ENCODE peak calls at places on chromosomes 3 and 15, in ten cellular contexts. One of them, this sample, is unnamed.

GRCh38 chr3:101602731-101603130 is 28.8 kb downstream of the PCNP start:
- DNase-seq in AG04450: no peak
- DNase-seq in CD8-positive, alpha-beta T cell: no peak
- DNase-seq in left lung: no peak
- DNase-seq in ovary: no peak
- DNase-seq in neural crest cell: no peak
- DNase-seq in body of pancreas: no peak
- DNase-seq in K562: no peak
- DNase-seq in psoas muscle: no peak
- DNase-seq in bronchial epithelial cell: no peak
- DNase-seq in this sample: no peak

GRCh38 chr3:155869664-155870063 is 786 bp upstream of the GMPS start:
- DNase-seq in ovary: no peak
- DNase-seq in psoas muscle: no peak
- DNase-seq in CD8-positive, alpha-beta T cell: no peak
- DNase-seq in AG04450: no peak
- DNase-seq in neural crest cell: no peak
- DNase-seq in left lung: no peak
- DNase-seq in body of pancreas: no peak
- DNase-seq in bronchial epithelial cell: no peak
- DNase-seq in K562: no peak
- DNase-seq in this sample: no peak

GRCh38 chr3:129409541-129409940 is 18.9 kb downstream of the EFCAB12 start:
- DNase-seq in body of pancreas: peak
- DNase-seq in CD8-positive, alpha-beta T cell: no peak
- DNase-seq in psoas muscle: no peak
- DNase-seq in ovary: peak
- DNase-seq in left lung: no peak
- DNase-seq in K562: no peak
- DNase-seq in AG04450: peak
- DNase-seq in bronchial epithelial cell: no peak
- DNase-seq in neural crest cell: no peak
- DNase-seq in this sample: no peak

GRCh38 chr3:178385280-178385952 is 150.8 kb upstream of the KCNMB2 start:
- DNase-seq in K562: peak
- DNase-seq in ovary: peak
- DNase-seq in AG04450: no peak
- DNase-seq in psoas muscle: no peak
- DNase-seq in CD8-positive, alpha-beta T cell: peak
- DNase-seq in neural crest cell: peak
- DNase-seq in body of pancreas: peak
- DNase-seq in bronchial epithelial cell: peak
- DNase-seq in left lung: no peak
- DNase-seq in this sample: no peak

GRCh38 chr3:123165163-123165562 is 36.6 kb upstream of the SEC22A start:
- DNase-seq in left lung: no peak
- DNase-seq in body of pancreas: no peak
- DNase-seq in psoas muscle: no peak
- DNase-seq in bronchial epithelial cell: no peak
- DNase-seq in neural crest cell: no peak
- DNase-seq in CD8-positive, alpha-beta T cell: no peak
- DNase-seq in AG04450: no peak
- DNase-seq in ovary: no peak
- DNase-seq in K562: no peak
- DNase-seq in this sample: no peak

GRCh38 chr3:108287146-108287545 is 9.2 kb upstream of the HHLA2 start:
- DNase-seq in body of pancreas: no peak
- DNase-seq in CD8-positive, alpha-beta T cell: no peak
- DNase-seq in K562: no peak
- DNase-seq in psoas muscle: no peak
- DNase-seq in bronchial epithelial cell: no peak
- DNase-seq in ovary: no peak
- DNase-seq in neural crest cell: no peak
- DNase-seq in AG04450: no peak
- DNase-seq in left lung: no peak
- DNase-seq in this sample: no peak

GRCh38 chr15:101138913-101139880 is 112.7 kb downstream of the CHSY1 start:
- DNase-seq in CD8-positive, alpha-beta T cell: no peak
- DNase-seq in psoas muscle: no peak
- DNase-seq in body of pancreas: no peak
- DNase-seq in bronchial epithelial cell: no peak
- DNase-seq in left lung: no peak
- DNase-seq in K562: no peak
- DNase-seq in ovary: no peak
- DNase-seq in AG04450: no peak
- DNase-seq in neural crest cell: no peak
- DNase-seq in this sample: peak

GRCh38 chr3:127822166-127822835 is at the start of gene MGLL:
- DNase-seq in ovary: no peak
- DNase-seq in left lung: no peak
- DNase-seq in CD8-positive, alpha-beta T cell: no peak
- DNase-seq in body of pancreas: no peak
- DNase-seq in AG04450: no peak
- DNase-seq in bronchial epithelial cell: peak
- DNase-seq in K562: no peak
- DNase-seq in psoas muscle: peak
- DNase-seq in neural crest cell: peak
- DNase-seq in this sample: peak

GRCh38 chr3:39383190-39383912 is at the start of gene SLC25A38:
- DNase-seq in neural crest cell: peak
- DNase-seq in K562: peak
- DNase-seq in left lung: peak
- DNase-seq in bronchial epithelial cell: peak
- DNase-seq in body of pancreas: peak
- DNase-seq in ovary: peak
- DNase-seq in AG04450: peak
- DNase-seq in CD8-positive, alpha-beta T cell: peak
- DNase-seq in psoas muscle: peak
- DNase-seq in this sample: peak

GRCh38 chr3:134675726-134676252 is 25.0 kb upstream of the KY start:
- DNase-seq in psoas muscle: no peak
- DNase-seq in ovary: no peak
- DNase-seq in body of pancreas: no peak
- DNase-seq in bronchial epithelial cell: peak
- DNase-seq in neural crest cell: no peak
- DNase-seq in AG04450: no peak
- DNase-seq in K562: no peak
- DNase-seq in left lung: no peak
- DNase-seq in CD8-positive, alpha-beta T cell: no peak
- DNase-seq in this sample: no peak

GRCh38 chr3:126345641-126346460 is 11.4 kb downstream of the KLF15 start:
- DNase-seq in K562: no peak
- DNase-seq in CD8-positive, alpha-beta T cell: no peak
- DNase-seq in neural crest cell: no peak
- DNase-seq in psoas muscle: no peak
- DNase-seq in AG04450: no peak
- DNase-seq in body of pancreas: no peak
- DNase-seq in ovary: peak
- DNase-seq in left lung: peak
- DNase-seq in bronchial epithelial cell: no peak
- DNase-seq in this sample: peak

GRCh38 chr3:114506622-114507300 is 212.9 kb downstream of the TIGIT start:
- DNase-seq in left lung: no peak
- DNase-seq in AG04450: no peak
- DNase-seq in neural crest cell: no peak
- DNase-seq in body of pancreas: no peak
- DNase-seq in K562: no peak
- DNase-seq in psoas muscle: no peak
- DNase-seq in bronchial epithelial cell: no peak
- DNase-seq in ovary: no peak
- DNase-seq in CD8-positive, alpha-beta T cell: no peak
- DNase-seq in this sample: no peak

DNA sequence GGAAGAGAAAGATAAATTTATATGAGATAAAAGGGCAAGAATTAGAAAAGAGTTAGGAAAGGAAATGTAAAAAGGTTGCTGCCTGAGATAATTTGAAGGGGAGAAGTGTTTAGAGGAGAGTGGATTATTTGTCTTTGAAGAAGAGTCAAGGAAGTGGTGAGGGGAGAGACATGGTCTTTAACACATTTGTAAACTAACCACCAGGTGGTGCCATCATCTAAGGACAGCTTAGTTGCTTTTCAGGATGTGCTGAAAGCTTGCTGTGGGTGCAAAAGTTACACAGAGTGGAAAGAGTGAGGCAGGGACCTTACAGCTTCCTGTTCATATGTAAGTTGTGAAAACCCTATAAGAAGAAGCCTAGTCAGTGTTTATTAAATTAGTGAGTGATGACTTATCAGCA is 114.1 kb upstream of the DNAJC19 start:
- DNase-seq in left lung: no peak
- DNase-seq in bronchial epithelial cell: peak
- DNase-seq in body of pancreas: no peak
- DNase-seq in AG04450: no peak
- DNase-seq in K562: peak
- DNase-seq in psoas muscle: no peak
- DNase-seq in CD8-positive, alpha-beta T cell: no peak
- DNase-seq in neural crest cell: peak
- DNase-seq in ovary: no peak
- DNase-seq in this sample: no peak
- TF ChIP-seq CTCF in left lung: no peak
- TF ChIP-seq CTCF in bronchial epithelial cell: peak
- TF ChIP-seq CTCF in body of pancreas: no peak
- TF ChIP-seq CTCF in AG04450: no peak
- TF ChIP-seq CTCF in K562: peak
- TF ChIP-seq CTCF in psoas muscle: no peak
- TF ChIP-seq CTCF in CD8-positive, alpha-beta T cell: no peak
- TF ChIP-seq CTCF in neural crest cell: peak
- TF ChIP-seq CTCF in ovary: no peak
- TF ChIP-seq CTCF in this sample: no peak

DNA sequence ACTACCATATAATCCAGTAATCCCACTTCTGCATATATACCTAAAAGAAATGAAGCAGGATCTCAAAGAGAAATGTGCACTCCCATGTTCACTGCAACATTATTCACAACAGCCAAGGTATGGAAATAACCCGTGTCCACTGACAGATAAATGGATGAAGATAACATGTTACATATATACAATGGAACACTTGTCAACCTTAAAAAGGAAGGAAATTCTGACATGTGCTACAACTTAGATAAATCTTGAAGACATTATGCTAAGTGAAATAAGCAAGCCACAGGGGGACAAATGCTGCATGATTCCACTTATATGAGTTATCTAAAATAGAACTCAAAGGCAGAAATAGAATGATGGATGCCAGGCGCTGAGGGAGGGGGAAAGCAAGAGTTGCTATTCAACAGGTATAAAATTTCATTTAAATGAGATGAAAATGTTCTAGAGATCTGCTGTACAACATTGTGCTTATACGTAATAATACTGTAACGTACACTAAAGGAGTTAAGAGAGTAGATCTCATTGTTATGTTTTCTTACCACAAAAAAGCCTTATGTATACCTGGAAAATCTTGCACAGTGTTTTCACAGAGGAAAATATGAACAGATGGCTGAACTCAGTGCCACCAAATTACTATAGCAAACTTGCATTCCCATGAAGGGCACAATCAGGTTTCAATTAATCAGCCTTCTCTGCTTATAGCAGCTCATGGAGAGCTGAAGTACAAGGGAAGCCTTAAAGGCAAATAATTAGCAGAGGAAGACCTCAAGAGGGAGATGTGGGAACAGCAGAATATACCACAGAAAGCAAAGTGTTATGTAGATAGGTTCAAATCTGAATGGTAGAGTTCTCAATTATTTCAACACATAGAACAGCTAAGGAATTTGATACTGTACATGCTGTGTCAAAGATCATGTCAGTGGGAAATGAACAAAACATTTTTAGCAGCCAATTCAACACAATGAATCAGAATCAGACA is 8.0 kb upstream of the VPS39 start:
- DNase-seq in CD8-positive, alpha-beta T cell: no peak
- DNase-seq in AG04450: no peak
- DNase-seq in neural crest cell: no peak
- DNase-seq in ovary: no peak
- DNase-seq in bronchial epithelial cell: no peak
- DNase-seq in body of pancreas: no peak
- DNase-seq in K562: no peak
- DNase-seq in psoas muscle: no peak
- DNase-seq in left lung: no peak
- DNase-seq in this sample: no peak
- TF ChIP-seq CTCF in CD8-positive, alpha-beta T cell: no peak
- TF ChIP-seq CTCF in AG04450: no peak
- TF ChIP-seq CTCF in neural crest cell: no peak
- TF ChIP-seq CTCF in ovary: no peak
- TF ChIP-seq CTCF in bronchial epithelial cell: no peak
- TF ChIP-seq CTCF in body of pancreas: no peak
- TF ChIP-seq CTCF in K562: peak
- TF ChIP-seq CTCF in psoas muscle: no peak
- TF ChIP-seq CTCF in left lung: no peak
- TF ChIP-seq CTCF in this sample: no peak

GRCh38 chr15:40857601-40858351 is 13.9 kb downstream of the SPINT1 start:
- DNase-seq in CD8-positive, alpha-beta T cell: peak
- DNase-seq in psoas muscle: peak
- DNase-seq in body of pancreas: peak
- DNase-seq in bronchial epithelial cell: peak
- DNase-seq in K562: peak
- DNase-seq in ovary: peak
- DNase-seq in neural crest cell: peak
- DNase-seq in left lung: peak
- DNase-seq in AG04450: peak
- DNase-seq in this sample: peak
- TF ChIP-seq CTCF in CD8-positive, alpha-beta T cell: peak
- TF ChIP-seq CTCF in psoas muscle: peak
- TF ChIP-seq CTCF in body of pancreas: peak
- TF ChIP-seq CTCF in bronchial epithelial cell: peak
- TF ChIP-seq CTCF in K562: peak
- TF ChIP-seq CTCF in ovary: peak
- TF ChIP-seq CTCF in neural crest cell: peak
- TF ChIP-seq CTCF in left lung: peak
- TF ChIP-seq CTCF in AG04450: peak
- TF ChIP-seq CTCF in this sample: peak

DNA sequence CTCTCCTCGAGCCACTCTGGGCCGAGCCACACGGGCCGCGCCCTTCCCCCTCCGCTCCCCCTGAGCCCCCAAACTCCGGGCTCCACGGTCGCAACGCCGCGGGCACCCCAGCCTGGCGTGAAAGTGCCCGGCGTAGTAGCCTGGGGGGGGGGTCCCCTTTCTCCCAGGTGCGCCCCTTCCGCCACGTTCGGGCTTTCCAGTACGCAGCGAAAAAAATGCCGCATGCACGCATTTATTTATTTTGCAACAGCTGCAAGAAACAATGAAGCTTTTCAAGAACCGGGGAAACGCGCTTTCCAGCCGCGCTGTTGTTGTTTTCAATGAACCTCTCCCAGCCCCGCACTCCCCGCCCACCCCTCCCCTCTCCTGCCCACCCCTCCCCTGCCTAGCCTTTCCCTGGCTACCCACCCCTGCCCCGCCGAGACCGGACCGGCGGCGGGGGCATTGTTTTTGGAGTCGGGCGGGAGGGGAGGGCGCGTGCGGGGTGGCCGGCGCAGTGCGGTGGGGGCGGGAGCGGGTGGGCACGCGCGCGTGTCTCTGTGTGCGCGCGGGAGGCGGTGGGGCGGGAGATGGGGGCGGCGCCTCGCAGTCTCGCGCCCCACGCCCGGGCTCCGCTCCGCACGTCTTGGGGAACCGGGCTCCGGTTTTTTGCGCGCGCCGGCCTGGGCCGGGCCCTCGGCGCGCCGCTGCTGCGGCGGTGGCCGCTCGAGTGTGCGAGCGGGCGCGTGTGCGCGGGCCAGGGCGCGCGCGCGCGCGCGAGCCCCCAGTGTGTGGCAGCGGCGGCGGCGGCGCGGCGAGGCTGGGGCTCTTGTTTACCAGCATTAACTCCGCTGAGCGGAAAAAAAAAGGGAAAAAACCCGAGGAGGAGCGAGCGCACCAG is at the start of gene IGF1R:
- DNase-seq in CD8-positive, alpha-beta T cell: peak
- DNase-seq in AG04450: peak
- DNase-seq in ovary: peak
- DNase-seq in K562: peak
- DNase-seq in neural crest cell: peak
- DNase-seq in body of pancreas: peak
- DNase-seq in psoas muscle: peak
- DNase-seq in left lung: peak
- DNase-seq in bronchial epithelial cell: peak
- DNase-seq in this sample: peak
- TF ChIP-seq CTCF in CD8-positive, alpha-beta T cell: no peak
- TF ChIP-seq CTCF in AG04450: no peak
- TF ChIP-seq CTCF in ovary: peak
- TF ChIP-seq CTCF in K562: no peak
- TF ChIP-seq CTCF in neural crest cell: peak
- TF ChIP-seq CTCF in body of pancreas: peak
- TF ChIP-seq CTCF in psoas muscle: no peak
- TF ChIP-seq CTCF in left lung: no peak
- TF ChIP-seq CTCF in bronchial epithelial cell: no peak
- TF ChIP-seq CTCF in this sample: no peak